ENCODE peak calls at places on chromosomes 6 and 20, in seven cellular contexts. E is breast epithelium; Q is activated T-helper 9 cell treated with anti-CD3 and anti-CD28 coated beads, Interleukin-2, amount 50 U/mL, for 16 hours; O is AML-193; D is D341Med; K is cardiac muscle cell; F is HTR-8/SVneo. Z is an unnamed sample.
A peak's percentile ranks its signal among the peaks of the same experiment; 100 is the strongest.

GRCh38 chr6:134199848-134200606 is 117.9 kb downstream of the SGK1 start:
- DNase-seq in F (no peak), E (no peak), K (no peak), D (no peak), O (no peak), Q (no peak), Z (no peak)

GRCh38 chr20:11917663-11918062 is at the start of gene BTBD3:
- DNase-seq in K (peak; percentile 79), Q (no peak), O (no peak), D (peak; percentile 47), F (no peak), E (no peak), Z (no peak)

GRCh38 chr6:41733707-41734665 is 1.4 kb downstream of the TFEB start:
- DNase-seq in D (peak; percentile 86), O (peak; percentile 41), E (peak; percentile 67), Q (peak; percentile 52), F (peak; percentile 89), K (peak; percentile 80), Z (peak; percentile 52)

GRCh38 chr20:17205261-17205660 is 21.6 kb upstream of the PCSK2 start:
- DNase-seq in D (no peak), F (no peak), K (no peak), Q (no peak), O (no peak), E (no peak), Z (no peak)

GRCh38 chr20:58923117-58923712 is 57.8 kb upstream of the NELFCD start:
- DNase-seq in Q (no peak), O (no peak), D (no peak), E (no peak), F (no peak), K (no peak), Z (no peak)

GRCh38 chr6:133184798-133185380 is 56.3 kb upstream of the EYA4 start:
- DNase-seq in E (no peak), F (peak; percentile 5), O (peak; percentile 27), K (peak; percentile 57), Q (no peak), D (no peak), Z (no peak)

GRCh38 chr20:905999-906520 is 10.1 kb downstream of the ANGPT4 start:
- DNase-seq in E (no peak), F (no peak), K (no peak), D (no peak), O (no peak), Q (no peak), Z (no peak)

GRCh38 chr6:11207199-11207968 is 25.1 kb downstream of the NEDD9 start:
- DNase-seq in O (peak; percentile 98), K (peak; percentile 98), E (peak; percentile 62), Q (no peak), F (peak; percentile 69), D (no peak), Z (no peak)

GRCh38 chr6:33566182-33567084 is 13.6 kb downstream of the BAK1 start:
- DNase-seq in K (no peak), F (no peak), Q (no peak), O (no peak), D (no peak), E (no peak), Z (no peak)

GRCh38 chr6:135906542-135906941 is 55.0 kb downstream of the PDE7B start:
- DNase-seq in E (no peak), D (no peak), K (peak; percentile 37), Q (no peak), F (peak; percentile 41), O (no peak), Z (no peak)

GRCh38 chr6:15023448-15023847 is 222.4 kb upstream of the JARID2 start:
- DNase-seq in Q (peak; percentile 50), E (no peak), D (no peak), O (no peak), F (no peak), K (no peak), Z (peak; percentile 4)

GRCh38 chr6:145813285-145814034 is 1.1 kb downstream of the FBXO30 start:
- DNase-seq in Q (no peak), K (peak; percentile 69), E (no peak), D (no peak), O (peak; percentile 74), F (no peak), Z (no peak)

GRCh38 chr6:56709650-56710049 is 67.0 kb upstream of the DST start:
- DNase-seq in O (no peak), E (no peak), K (no peak), D (no peak), F (no peak), Q (no peak), Z (no peak)

GRCh38 chr6:75101896-75102680 is 103.8 kb downstream of the COL12A1 start:
- DNase-seq in K (peak; percentile 65), Q (no peak), F (no peak), D (no peak), E (no peak), O (no peak), Z (no peak)

GRCh38 chr20:11766961-11767360 is 150.7 kb upstream of the BTBD3 start:
- DNase-seq in Q (no peak), F (no peak), D (no peak), E (no peak), K (no peak), O (no peak), Z (no peak)

GRCh38 chr6:18632670-18633410 is 245.7 kb downstream of the RNF144B start:
- DNase-seq in F (peak; percentile 24), D (no peak), K (peak; percentile 52), O (no peak), E (no peak), Q (no peak), Z (no peak)

GRCh38 chr20:40706977-40707582 is 18.0 kb upstream of the MAFB start:
- DNase-seq in Q (no peak), O (no peak), D (no peak), F (no peak), K (no peak), E (no peak), Z (no peak)

GRCh38 chr6:165183071-165183470 is 126.3 kb downstream of the C6orf118 start:
- DNase-seq in O (no peak), E (no peak), D (no peak), K (no peak), Q (no peak), F (no peak), Z (no peak)

GRCh38 chr6:18507561-18507960 is 120.4 kb downstream of the RNF144B start:
- DNase-seq in K (peak; percentile 41), E (no peak), O (no peak), Q (no peak), D (no peak), F (no peak), Z (no peak)

GRCh38 chr6:72619883-72620696 is 1.8 kb upstream of the KCNQ5 start:
- DNase-seq in K (peak; percentile 51), F (no peak), E (no peak), Q (peak; percentile 49), O (peak; percentile 77), D (peak; percentile 33), Z (no peak)

GRCh38 chr6:96520039-96520850 is 1.4 kb upstream of the UFL1 start:
- DNase-seq in F (no peak), E (no peak), D (no peak), O (no peak), Q (no peak), K (peak; percentile 49), Z (no peak)

GRCh38 chr20:8255945-8256632 is 124.0 kb downstream of the PLCB1 start:
- DNase-seq in D (no peak), O (no peak), K (no peak), Q (no peak), F (no peak), E (no peak), Z (no peak)

GRCh38 chr6:11589261-11589660 is 51.7 kb downstream of the TMEM170B start:
- DNase-seq in D (no peak), F (no peak), Q (no peak), K (no peak), E (no peak), O (no peak), Z (no peak)

GRCh38 chr6:97594834-97595233 is 311.8 kb upstream of the MMS22L start:
- DNase-seq in D (no peak), Q (no peak), K (no peak), F (peak; percentile 1), O (no peak), E (no peak), Z (no peak)

GRCh38 chr20:37417857-37418501 is 72.0 kb downstream of the SRC start:
- DNase-seq in E (no peak), O (no peak), Q (no peak), D (no peak), K (peak; percentile 28), F (no peak), Z (no peak)

GRCh38 chr20:33995053-33995816 is 1.5 kb downstream of the RALY start:
- DNase-seq in O (peak; percentile 45), F (no peak), E (no peak), D (no peak), K (peak; percentile 35), Q (no peak), Z (no peak)

GRCh38 chr20:46232575-46232974 is 75.7 kb downstream of the CDH22 start:
- DNase-seq in K (no peak), Q (no peak), E (no peak), O (no peak), D (no peak), F (no peak), Z (no peak)

GRCh38 chr6:108846628-108847027 is 1.6 kb upstream of the ARMC2 start:
- DNase-seq in Q (no peak), O (no peak), K (no peak), D (peak; percentile 66), E (no peak), F (no peak), Z (no peak)

GRCh38 chr6:7894272-7895124 is 16.1 kb downstream of the TXNDC5 start:
- DNase-seq in Q (no peak), E (no peak), O (no peak), D (no peak), F (no peak), K (no peak), Z (no peak)

GRCh38 chr6:12017263-12017662 is 5.2 kb downstream of the HIVEP1 start:
- DNase-seq in K (no peak), O (no peak), D (no peak), Q (no peak), F (no peak), E (no peak), Z (no peak)

GRCh38 chr6:169072127-169073042 is 181.3 kb downstream of the THBS2 start:
- DNase-seq in O (no peak), E (no peak), K (no peak), D (no peak), F (no peak), Q (no peak), Z (no peak)

GRCh38 chr6:7636151-7636550 is 46.2 kb downstream of the SNRNP48 start:
- DNase-seq in E (no peak), F (no peak), Q (no peak), K (peak; percentile 65), D (no peak), O (no peak), Z (no peak)

GRCh38 chr6:3751730-3752537 is 421 bp upstream of the PXDC1 start:
- DNase-seq in D (peak; percentile 91), Q (peak; percentile 57), K (peak; percentile 97), F (peak; percentile 91), O (no peak), E (peak; percentile 86), Z (peak; percentile 20)

Z was measured in activated CD8-positive, alpha-beta memory T cell treated with anti-CD3 and anti-CD28 coated beads for 1 hour.